ENCODE peak calls at places on chromosomes 5 and 9, in nine cellular contexts. G is right atrium auricular region; O is upper lobe of right lung; H is upper lobe of left lung; U is A673; B is ascending aorta; E is SK-N-SH; X is lung; D is naive thymus-derived CD4-positive, alpha-beta T cell. F is an unnamed sample. For H3K4me1 and H3K9me3, the result is how much of the 10 kb centered on the place peaks cover.

GRCh38 chr5:318341-318897 is 3.1 kb upstream of the AHRR start:
- DNase-seq in U (peak), E (no peak), X (no peak), D (no peak), H (no peak), G (no peak), O (peak), B (no peak), F (no peak)

GRCh38 chr9:114312513-114312875 is 10.4 kb upstream of the ORM1 start:
- DNase-seq in O (peak), H (peak), U (no peak), E (no peak), B (peak), D (peak), G (no peak), X (no peak), F (no peak)

GRCh38 chr5:7436521-7436920 is 40.6 kb downstream of the ADCY2 start:
- DNase-seq in D (no peak), U (no peak), O (no peak), G (no peak), H (no peak), X (no peak), E (no peak), B (no peak), F (no peak)

GRCh38 chr9:136061405-136061804 is 33.7 kb downstream of the NACC2 start:
- DNase-seq in H (no peak), B (no peak), U (no peak), O (peak), G (no peak), E (peak), X (no peak), D (no peak), F (no peak)

GRCh38 chr5:76332102-76332501 is 71.0 kb upstream of the IQGAP2 start:
- DNase-seq in H (no peak), E (no peak), D (no peak), X (no peak), U (no peak), B (no peak), G (no peak), O (no peak), F (no peak)

GRCh38 chr9:128081052-128081451 is 13.0 kb downstream of the SLC25A25 start:
- DNase-seq in U (no peak), B (no peak), O (no peak), H (peak), E (peak), X (no peak), D (no peak), G (no peak), F (no peak)

GRCh38 chr5:9361835-9362234 is 184.0 kb downstream of the SEMA5A start:
- DNase-seq in B (no peak), X (peak), D (no peak), H (peak), O (no peak), U (peak), E (peak), G (peak), F (no peak)

GRCh38 chr9:16344343-16344742 is 526.1 kb downstream of the BNC2 start:
- DNase-seq in O (no peak), U (peak), X (no peak), B (no peak), E (no peak), D (no peak), H (no peak), G (no peak), F (no peak)

GRCh38 chr5:1112596-1113331 is 901 bp upstream of the SLC12A7 start:
- DNase-seq in X (no peak), H (no peak), G (no peak), U (no peak), O (no peak), E (no peak), B (no peak), D (no peak), F (no peak)

GRCh38 chr5:67291066-67291465 is 94.5 kb upstream of the CD180 start:
- DNase-seq in D (no peak), E (no peak), U (no peak), X (no peak), B (no peak), G (no peak), H (no peak), O (no peak), F (no peak)
- H3K4me1 ChIP-seq in D (under half), E (under half), U (under half), X (under half), B (under half), G (under half), H (under half), O (under half), F (under half)

GRCh38 chr5:178902849-178903248 is 7.1 kb downstream of the ZFP2 start:
- DNase-seq in O (no peak), U (no peak), B (no peak), X (no peak), H (no peak), E (no peak), D (no peak), G (no peak), F (no peak)
- H3K9me3 ChIP-seq in O (under half), U (under half), B (under half), X (under half), H (under half), E (under half), D (under half), G (under half), F (under half)

GRCh38 chr9:698937-699336 is 142.6 kb upstream of the DMRT1 start:
- DNase-seq in O (no peak), B (no peak), U (peak), D (no peak), H (no peak), E (no peak), G (no peak), X (no peak), F (no peak)

GRCh38 chr9:700365-701282 is 140.9 kb upstream of the DMRT1 start:
- DNase-seq in U (peak), E (no peak), X (no peak), G (no peak), B (no peak), O (no peak), D (no peak), H (no peak), F (no peak)

GRCh38 chr9:696332-697090 is 145.0 kb upstream of the DMRT1 start:
- DNase-seq in X (no peak), H (no peak), G (peak), D (no peak), E (no peak), O (no peak), B (peak), U (peak), F (no peak)

GRCh38 chr9:699396-699795 is 142.1 kb upstream of the DMRT1 start:
- DNase-seq in X (no peak), B (no peak), E (no peak), U (no peak), H (no peak), O (no peak), D (no peak), G (no peak), F (no peak)

GRCh38 chr9:698276-698675 is 143.2 kb upstream of the DMRT1 start:
- DNase-seq in B (no peak), H (no peak), X (no peak), O (no peak), G (no peak), D (no peak), E (no peak), U (no peak), F (no peak)
- H3K4me1 ChIP-seq in B (under half), H (under half), X (under half), O (under half), G (under half), D (under half), E (under half), U (under half), F (half or more)

GRCh38 chr5:150895431-150896428 is 9.1 kb downstream of the ZNF300 start:
- DNase-seq in E (no peak), G (no peak), B (no peak), D (no peak), X (no peak), O (no peak), H (no peak), U (no peak), F (no peak)
- H3K9me3 ChIP-seq in E (half or more), G (under half), B (half or more), D (under half), X (half or more), O (half or more), H (half or more), U (half or more), F (half or more)

F was measured in suprapubic skin.